ENCODE peak calls at places on chromosomes 11 and 22, in six cellular contexts. W is T-helper 22 cell, J is kidney tubule cell, M is heart right ventricle, K is choroid plexus epithelial cell, D is mammary epithelial cell. F is an unnamed sample.

GRCh38 chr11:43508511-43508918 is 149.8 kb downstream of the TTC17 start:
- DNase-seq in W (no peak), K (peak), D (peak), M (no peak), J (peak), F (no peak)

GRCh38 chr11:65915821-65916251 is 3.0 kb downstream of the C11orf68 start:
- DNase-seq in J (peak), M (peak), K (peak), W (no peak), D (peak), F (no peak)

GRCh38 chr11:32658639-32659406 is 75.2 kb downstream of the EIF3M start:
- DNase-seq in M (no peak), K (peak), W (no peak), D (peak), J (peak), F (no peak)

GRCh38 chr11:70618471-70619101 is 220.3 kb downstream of the CTTN start:
- DNase-seq in J (peak), D (no peak), K (no peak), W (no peak), M (no peak), F (no peak)

GRCh38 chr22:49212002-49212401 is 615.7 kb downstream of the BRD1 start:
- DNase-seq in D (no peak), K (no peak), J (no peak), W (no peak), M (no peak), F (no peak)

GRCh38 chr11:6538892-6539291 is 41.8 kb downstream of the DNHD1 start:
- DNase-seq in D (no peak), J (no peak), W (no peak), M (no peak), K (no peak), F (no peak)

GRCh38 chr11:132605794-132606570 is 926.3 kb downstream of the OPCML start:
- DNase-seq in J (no peak), M (no peak), K (peak), D (no peak), W (no peak), F (no peak)

GRCh38 chr11:46357483-46357936 is 10.2 kb downstream of the DGKZ start:
- DNase-seq in J (peak), M (no peak), W (no peak), K (peak), D (peak), F (no peak)

GRCh38 chr11:26964335-26964734 is 29.6 kb upstream of the FIBIN start:
- DNase-seq in M (no peak), W (no peak), D (no peak), K (no peak), J (no peak), F (no peak)

GRCh38 chr11:66970808-66971442 is 4.2 kb upstream of the C11orf86 start:
- DNase-seq in J (peak), K (peak), M (no peak), W (no peak), D (peak), F (no peak)

GRCh38 chr11:67255353-67255752 is 10.9 kb upstream of the GRK2 start:
- DNase-seq in K (no peak), M (no peak), D (no peak), J (no peak), W (no peak), F (no peak)

GRCh38 chr22:22895776-22896445 is 8.3 kb downstream of the IGLL5 start:
- DNase-seq in K (no peak), D (no peak), J (no peak), M (no peak), W (no peak), F (no peak)

GRCh38 chr11:74992852-74993251 is 4.1 kb downstream of the NEU3 start:
- DNase-seq in W (no peak), M (no peak), J (no peak), K (no peak), D (no peak), F (no peak)

GRCh38 chr11:46382644-46383403 is 1.4 kb downstream of the MDK start:
- DNase-seq in J (peak), D (no peak), W (no peak), M (no peak), K (peak), F (peak)

GRCh38 chr11:32015435-32015834 is 75.4 kb upstream of the RCN1 start:
- DNase-seq in W (no peak), J (no peak), K (no peak), M (no peak), D (no peak), F (no peak)

GRCh38 chr11:62770778-62771143 is 435 bp upstream of the TAF6L start:
- DNase-seq in D (no peak), M (no peak), K (peak), J (no peak), W (no peak), F (no peak)

GRCh38 chr11:13963949-13964770 is 1.6 kb downstream of the SPON1 start:
- DNase-seq in D (no peak), W (no peak), J (peak), M (peak), K (no peak), F (no peak)

GRCh38 chr11:36313750-36314500 is 17.8 kb downstream of the PRR5L start:
- DNase-seq in M (no peak), W (no peak), K (no peak), D (no peak), J (peak), F (no peak)

GRCh38 chr11:32131321-32131720 is 40.4 kb downstream of the RCN1 start:
- DNase-seq in D (peak), M (no peak), J (peak), K (peak), W (no peak), F (no peak)

GRCh38 chr11:113384551-113384950 is 3.0 kb upstream of the ANKK1 start:
- DNase-seq in K (peak), M (no peak), W (no peak), D (peak), J (peak), F (peak)

GRCh38 chr11:819129-819931 is 616 bp downstream of the PNPLA2 start:
- DNase-seq in K (peak), M (peak), D (peak), J (peak), W (peak), F (peak)

GRCh38 chr11:57073121-57073520 is 84.4 kb downstream of the OR5AK2 start:
- DNase-seq in J (no peak), W (no peak), K (no peak), D (no peak), M (no peak), F (no peak)

GRCh38 chr22:46087816-46088277 is 62.5 kb upstream of the PPARA start:
- DNase-seq in J (peak), W (no peak), M (peak), K (peak), D (peak), F (peak)

GRCh38 chr11:107017433-107018227 is 646 bp downstream of the GUCY1A2 start:
- DNase-seq in J (peak), K (peak), M (peak), W (no peak), D (no peak), F (no peak)

GRCh38 chr11:36622431-36623136 is 24.5 kb upstream of the RAG2 start:
- DNase-seq in M (no peak), K (peak), W (no peak), J (peak), D (peak), F (no peak)

GRCh38 chr11:126485021-126485781 is 129.7 kb downstream of the ST3GAL4 start:
- DNase-seq in M (no peak), K (peak), W (no peak), J (no peak), D (peak), F (no peak)

GRCh38 chr11:21464601-21465193 is 728.2 kb upstream of the ANO5 start:
- DNase-seq in J (peak), D (no peak), K (no peak), W (no peak), M (no peak), F (no peak)

GRCh38 chr11:87290304-87290922 is 252.7 kb downstream of the TMEM135 start:
- DNase-seq in K (peak), J (peak), M (no peak), D (peak), W (no peak), F (no peak)